ENCODE peak calls at places on chromosomes 12 and 14, in ten cellular contexts. R, C, E, M, Y, A, N, G, D and L are unnamed samples.

GRCh38 chr12:118830251-118830650 is 151.1 kb upstream of the SRRM4 start:
- DNase-seq in M (no peak), Y (no peak), G (no peak), C (no peak), A (no peak), R (no peak), D (no peak), E (no peak), N (no peak), L (no peak)

GRCh38 chr12:123520567-123521474 is 12.7 kb downstream of the RILPL1 start:
- DNase-seq in D (no peak), R (no peak), C (peak; percentile 29), E (no peak), A (no peak), N (no peak), Y (no peak), M (no peak), G (no peak), L (peak; percentile 29)

GRCh38 chr14:59213368-59214315 is 25.2 kb downstream of the DAAM1 start:
- DNase-seq in R (no peak), M (no peak), N (no peak), A (no peak), Y (no peak), C (no peak), E (no peak), D (no peak), G (no peak), L (no peak)

GRCh38 chr12:12799163-12799920 is 13.8 kb upstream of the DDX47 start:
- DNase-seq in Y (no peak), C (no peak), M (no peak), N (no peak), A (peak; percentile 97), E (no peak), G (peak; percentile 91), D (no peak), R (no peak), L (no peak)

GRCh38 chr12:43338848-43339526 is 213.0 kb downstream of the ADAMTS20 start:
- DNase-seq in E (no peak), M (no peak), Y (no peak), C (no peak), D (no peak), R (peak; percentile 14), N (no peak), A (peak; percentile 96), G (peak; percentile 82), L (no peak)

GRCh38 chr14:85528080-85528881 is 1.7 kb upstream of the FLRT2 start:
- DNase-seq in E (peak; percentile 61), A (peak; percentile 92), C (no peak), N (peak; percentile 39), R (no peak), G (peak; percentile 74), D (peak; percentile 43), M (no peak), Y (no peak), L (no peak)

GRCh38 chr12:66693901-66694513 is 15.1 kb upstream of the GRIP1 start:
- DNase-seq in R (peak; percentile 20), E (peak; percentile 19), M (no peak), N (no peak), A (peak; percentile 68), Y (peak; percentile 94), D (no peak), C (no peak), G (peak; percentile 65), L (peak; percentile 11)

GRCh38 chr14:99707420-99707819 is 23.3 kb downstream of the CYP46A1 start:
- DNase-seq in R (no peak), N (no peak), D (no peak), G (no peak), C (no peak), M (no peak), E (no peak), A (no peak), Y (no peak), L (no peak)

GRCh38 chr14:59852350-59852749 is 18.2 kb downstream of the RTN1 start:
- DNase-seq in R (no peak), Y (no peak), C (no peak), G (no peak), E (no peak), M (no peak), D (no peak), A (no peak), N (no peak), L (no peak)

GRCh38 chr14:59358105-59358504 is 107.1 kb downstream of the GPR135 start:
- DNase-seq in E (no peak), N (peak; percentile 48), R (no peak), C (peak; percentile 54), G (peak; percentile 66), M (no peak), D (no peak), A (peak; percentile 91), Y (no peak), L (peak; percentile 77)

GRCh38 chr12:99387661-99388060 is 259.9 kb upstream of the GARIN6 start:
- DNase-seq in N (no peak), R (no peak), A (no peak), D (no peak), G (no peak), Y (no peak), M (no peak), C (no peak), E (no peak), L (no peak)

GRCh38 chr14:72332871-72333270 is 400.6 kb downstream of the RGS6 start:
- DNase-seq in E (no peak), G (peak; percentile 84), R (no peak), A (peak; percentile 55), M (no peak), C (no peak), Y (no peak), N (no peak), D (no peak), L (no peak)

GRCh38 chr14:64191756-64192155 is 102.4 kb downstream of the ESR2 start:
- DNase-seq in C (no peak), A (peak; percentile 50), N (no peak), E (peak; percentile 61), M (no peak), D (no peak), G (no peak), Y (no peak), R (no peak), L (no peak)

GRCh38 chr14:101294136-101294535 is 267.2 kb upstream of the DIO3 start:
- DNase-seq in G (no peak), E (no peak), A (no peak), Y (no peak), C (no peak), N (no peak), M (no peak), D (no peak), R (no peak), L (no peak)

GRCh38 chr14:81464253-81465001 is 64.3 kb upstream of the STON2 start:
- DNase-seq in N (peak; percentile 41), M (no peak), G (peak; percentile 84), R (peak; percentile 49), A (peak; percentile 69), Y (peak; percentile 81), C (no peak), E (peak; percentile 54), D (peak; percentile 23), L (no peak)

GRCh38 chr14:24171422-24172260 is at the start of gene REC8:
- DNase-seq in G (peak; percentile 100), A (peak; percentile 99), R (peak; percentile 94), M (peak; percentile 50), N (peak; percentile 72), Y (no peak), C (peak; percentile 61), D (peak; percentile 67), E (peak; percentile 58), L (peak; percentile 65)

DNA sequence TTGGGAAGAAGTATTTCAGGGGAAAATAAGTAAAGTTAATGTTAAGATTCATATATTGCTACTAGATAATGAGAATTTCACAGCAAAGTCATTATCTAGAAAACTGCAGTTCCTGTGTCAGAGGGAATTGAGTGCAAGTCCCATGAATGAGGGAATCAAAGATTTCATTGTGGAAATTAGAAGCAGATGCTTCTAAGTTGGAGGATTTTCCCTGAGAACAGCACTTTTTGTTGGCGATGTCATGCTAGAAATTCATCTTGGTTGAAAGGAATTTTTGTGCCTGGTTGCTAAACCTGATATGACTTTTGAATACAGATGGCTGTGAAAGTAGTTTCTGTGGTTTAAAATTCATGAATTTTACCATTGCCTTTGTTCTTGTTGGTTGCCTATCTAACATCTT is 25.6 kb downstream of the FRMD6 start:
- DNase-seq in R (no peak), A (peak; percentile 24), Y (no peak), E (no peak), C (no peak), N (no peak), M (no peak), D (no peak), G (no peak), L (no peak)
- H3K4me1 ChIP-seq in R (peaks cover 29% of the 10 kb centered on the region), A (peaks cover 11% of the 10 kb centered on the region), Y (no peaks in the 10 kb centered on the region), E (no peaks in the 10 kb centered on the region), C (peaks cover 59% of the 10 kb centered on the region), N (peaks cover 5% of the 10 kb centered on the region), M (no peaks in the 10 kb centered on the region), D (no peaks in the 10 kb centered on the region), G (peaks cover 6% of the 10 kb centered on the region), L (peaks cover 23% of the 10 kb centered on the region)

GRCh38 chr12:1603621-1604020 is 9.2 kb upstream of the FBXL14 start:
- DNase-seq in A (no peak), D (no peak), Y (no peak), E (no peak), R (no peak), G (no peak), N (no peak), M (no peak), C (no peak), L (no peak)
- H3K4me1 ChIP-seq in A (no peaks in the 10 kb centered on the region), D (peaks cover 10% of the 10 kb centered on the region), Y (peaks cover 52% of the 10 kb centered on the region), E (peaks cover 19% of the 10 kb centered on the region), R (peaks cover 6% of the 10 kb centered on the region), G (no peaks in the 10 kb centered on the region), N (peaks cover 14% of the 10 kb centered on the region), M (peaks cover 10% of the 10 kb centered on the region), C (peaks cover 29% of the 10 kb centered on the region), L (peaks cover 14% of the 10 kb centered on the region)

GRCh38 chr14:78324353-78324752 is 154.2 kb downstream of the NRXN3 start:
- DNase-seq in R (no peak), C (no peak), G (no peak), N (no peak), A (no peak), E (no peak), D (no peak), M (no peak), Y (no peak), L (no peak)

GRCh38 chr14:78327426-78328210 is 157.4 kb downstream of the NRXN3 start:
- DNase-seq in C (no peak), E (no peak), D (no peak), M (no peak), R (no peak), Y (no peak), G (peak; percentile 68), N (no peak), A (peak; percentile 90), L (no peak)

GRCh38 chr14:78319826-78320635 is 149.9 kb downstream of the NRXN3 start:
- DNase-seq in N (no peak), R (no peak), G (peak; percentile 52), E (no peak), D (no peak), A (peak; percentile 68), M (no peak), C (no peak), Y (no peak), L (no peak)

GRCh38 chr14:78325911-78326310 is 155.7 kb downstream of the NRXN3 start:
- DNase-seq in R (no peak), N (no peak), G (peak; percentile 34), D (no peak), C (no peak), M (no peak), E (no peak), A (peak; percentile 51), Y (no peak), L (no peak)
- H3K4me1 ChIP-seq in R (no peaks in the 10 kb centered on the region), N (no peaks in the 10 kb centered on the region), G (peaks cover 3% of the 10 kb centered on the region), D (no peaks in the 10 kb centered on the region), C (no peaks in the 10 kb centered on the region), M (no peaks in the 10 kb centered on the region), E (no peaks in the 10 kb centered on the region), A (no peaks in the 10 kb centered on the region), Y (no peaks in the 10 kb centered on the region), L (no peaks in the 10 kb centered on the region)

GRCh38 chr12:6205761-6206160 is 5.6 kb downstream of the CD9 start:
- DNase-seq in R (no peak), M (no peak), C (no peak), Y (no peak), G (no peak), E (no peak), D (no peak), A (no peak), N (no peak), L (no peak)
- H3K4me1 ChIP-seq in R (peaks cover 3% of the 10 kb centered on the region), M (peaks cover 42% of the 10 kb centered on the region), C (peaks cover 100% of the 10 kb centered on the region), Y (peaks cover 16% of the 10 kb centered on the region), G (no peaks in the 10 kb centered on the region), E (peaks cover 38% of the 10 kb centered on the region), D (peaks cover 2% of the 10 kb centered on the region), A (peaks cover 11% of the 10 kb centered on the region), N (peaks cover 68% of the 10 kb centered on the region), L (peaks cover 34% of the 10 kb centered on the region)